ENCODE peak calls at places on chromosomes 16 and 17, in four cellular contexts. G is NCI-H2029; S is activated CD8-positive, alpha-beta T cell treated with anti-CD3 and anti-CD28 coated beads for 36 hours; Q is activated CD4-positive, alpha-beta T cell treated with anti-CD3 and anti-CD28 coated beads for 24 hours. Y is an unnamed sample.

GRCh38 chr17:17922198-17922901 is 49.9 kb downstream of the TOM1L2 start:
- DNase-seq in G (no peak), S (no peak), Q (no peak), Y (no peak)

GRCh38 chr16:89237733-89238132 is 20.2 kb downstream of the ZNF778 start:
- DNase-seq in G (no peak), S (no peak), Q (no peak), Y (no peak)

GRCh38 chr17:40596261-40596919 is 31.1 kb upstream of the CCR7 start:
- DNase-seq in G (peak), S (peak), Q (no peak), Y (no peak)

GRCh38 chr17:59695943-59696681 is 11.1 kb downstream of the PTRH2 start:
- DNase-seq in G (no peak), S (no peak), Q (no peak), Y (peak)

GRCh38 chr17:38853292-38854219 is at the start of gene RPL23:
- DNase-seq in G (peak), S (peak), Q (peak), Y (peak)

GRCh38 chr16:4612977-4613635 is 1.6 kb downstream of the UBALD1 start:
- DNase-seq in G (no peak), S (no peak), Q (no peak), Y (no peak)

GRCh38 chr16:64983983-64984382 is 137.9 kb downstream of the CDH11 start:
- DNase-seq in G (no peak), S (no peak), Q (no peak), Y (peak)

GRCh38 chr16:12846592-12846991 is 42.9 kb upstream of the CPPED1 start:
- DNase-seq in G (no peak), S (no peak), Q (no peak), Y (no peak)

GRCh38 chr16:4800290-4801041 is 2.0 kb downstream of the ROGDI start:
- DNase-seq in G (peak), S (no peak), Q (no peak), Y (no peak)

GRCh38 chr16:57639172-57639571 is 10.7 kb downstream of the ADGRG1 start:
- DNase-seq in G (no peak), S (peak), Q (no peak), Y (no peak)

GRCh38 chr16:81634380-81635121 is 144.5 kb upstream of the PLCG2 start:
- DNase-seq in G (no peak), S (no peak), Q (no peak), Y (no peak)

GRCh38 chr17:59607817-59608403 is 11.8 kb upstream of the CLTC start:
- DNase-seq in G (no peak), S (peak), Q (no peak), Y (no peak)

GRCh38 chr17:801660-802059 is 19.5 kb downstream of the MRM3 start:
- DNase-seq in G (no peak), S (no peak), Q (no peak), Y (peak)

GRCh38 chr17:10742431-10742830 is 12.6 kb upstream of the TMEM220 start:
- DNase-seq in G (no peak), S (no peak), Q (no peak), Y (no peak)

GRCh38 chr17:28880572-28880945 is 17.0 kb downstream of the FLOT2 start:
- DNase-seq in G (no peak), S (no peak), Q (no peak), Y (no peak)

GRCh38 chr16:70680495-70681381 is 5.1 kb downstream of the MTSS2 start:
- DNase-seq in G (no peak), S (peak), Q (no peak), Y (no peak)

GRCh38 chr17:64146418-64147109 is 16.6 kb upstream of the ERN1 start:
- DNase-seq in G (no peak), S (peak), Q (peak), Y (peak)

GRCh38 chr17:78862073-78863023 is 21.7 kb upstream of the USP36 start:
- DNase-seq in G (peak), S (no peak), Q (no peak), Y (peak)

GRCh38 chr16:86570542-86571196 is 4.0 kb downstream of the FOXC2 start:
- DNase-seq in G (no peak), S (no peak), Q (no peak), Y (peak)

GRCh38 chr17:21183468-21183867 is 30.5 kb downstream of the TMEM11 start:
- DNase-seq in G (no peak), S (no peak), Q (no peak), Y (no peak)

GRCh38 chr17:80289631-80290030 is 29.0 kb downstream of the RNF213 start:
- DNase-seq in G (no peak), S (no peak), Q (no peak), Y (no peak)

GRCh38 chr16:65445313-65446260 is 323.7 kb upstream of the CDH11 start:
- DNase-seq in G (no peak), S (no peak), Q (no peak), Y (no peak)

GRCh38 chr16:84478172-84478948 is 26.1 kb downstream of the MEAK7 start:
- DNase-seq in G (no peak), S (no peak), Q (no peak), Y (no peak)

GRCh38 chr17:49490271-49490670 is 4.8 kb upstream of the NGFR start:
- DNase-seq in G (no peak), S (no peak), Q (no peak), Y (no peak)